ENCODE peak calls at places on chromosomes 7 and 10, in ten cellular contexts. Z is GM23338; N is activated T-cell treated with anti-CD3 and anti-CD28 coated beads for 1 hour; O is aorta; V is NCI-H1092; G is activated T-helper 2 cell treated with anti-CD3 and anti-CD28 coated beads, Interferon-gamma antibody, Interleukin-2, Interleukin-4, amounts not matched to agents 10 μg/mL and 5 μg/mL and 100 μg/mL, durations not matched to agents 14 hours and 24 hours and 36 hours; Y is ureter; S is HAP-1; U is HS-5; T is foreskin fibroblast. X is an unnamed sample.

GRCh38 chr10:132027423-132027983 is 38.2 kb upstream of the JAKMIP3 start:
- DNase-seq in O (no peak), N (no peak), G (no peak), S (no peak), V (no peak), U (peak), Y (no peak), T (peak), Z (no peak), X (no peak)

GRCh38 chr10:11757452-11757819 is 15.3 kb downstream of the ECHDC3 start:
- DNase-seq in Z (no peak), Y (peak), G (no peak), S (peak), U (no peak), T (peak), V (peak), N (no peak), O (no peak), X (no peak)

GRCh38 chr7:138520742-138521141 is 60.7 kb downstream of the TRIM24 start:
- DNase-seq in U (no peak), G (no peak), Z (no peak), S (no peak), N (no peak), Y (no peak), V (no peak), T (no peak), O (no peak), X (no peak)

GRCh38 chr10:78004215-78005026 is 24.9 kb downstream of the POLR3A start:
- DNase-seq in Y (no peak), T (no peak), S (no peak), V (no peak), O (no peak), Z (no peak), G (no peak), U (no peak), N (no peak), X (no peak)

GRCh38 chr10:79063661-79064490 is 4.9 kb upstream of the ZMIZ1 start:
- DNase-seq in Y (no peak), U (no peak), N (no peak), O (peak), G (peak), T (no peak), S (no peak), V (no peak), Z (no peak), X (peak)

GRCh38 chr7:90933041-90933440 is 331.2 kb upstream of the FZD1 start:
- DNase-seq in T (no peak), N (no peak), O (no peak), U (no peak), S (no peak), G (no peak), Z (no peak), V (no peak), Y (no peak), X (no peak)

GRCh38 chr10:121771957-121772356 is 155.9 kb downstream of the ATE1 start:
- DNase-seq in Z (no peak), Y (no peak), O (no peak), S (no peak), V (no peak), T (peak), U (no peak), N (no peak), G (no peak), X (no peak)

GRCh38 chr7:7653568-7654187 is 13.1 kb downstream of the UMAD1 start:
- DNase-seq in T (peak), U (no peak), S (peak), V (no peak), Y (no peak), G (no peak), Z (peak), N (no peak), O (no peak), X (no peak)